ENCODE peak calls at places on chromosomes 11 and 22, in ten cellular contexts. D is tibial artery, U is heart right ventricle, B is transverse colon, S is iPS DF 6.9, Y is tibial nerve, R is thoracic aorta, N is ascending aorta, G is aorta, O is mammary epithelial cell. Q is an unnamed sample. For H3K4me1, the result is how much of the 10 kb centered on the place peaks cover.

GRCh38 chr11:33909552-33909951 is 17.7 kb upstream of the LMO2 start:
- DNase-seq in D (no peak), U (no peak), B (no peak), S (no peak), Y (no peak), R (no peak), N (no peak), G (no peak), O (no peak), Q (no peak)

GRCh38 chr11:103631841-103632240 is 404.6 kb upstream of the DDI1 start:
- DNase-seq in D (no peak), U (no peak), B (no peak), S (no peak), Y (no peak), R (no peak), N (no peak), G (no peak), O (no peak), Q (no peak)

GRCh38 chr11:61384271-61385242 is 7.8 kb upstream of the TMEM216 start:
- DNase-seq in D (no peak), U (no peak), B (no peak), S (no peak), Y (no peak), R (no peak), N (no peak), G (no peak), O (no peak), Q (no peak)

GRCh38 chr22:43971112-43971511 is 15.9 kb downstream of the SAMM50 start:
- DNase-seq in D (no peak), U (no peak), B (no peak), S (no peak), Y (no peak), R (no peak), N (no peak), G (no peak), O (no peak), Q (no peak)

GRCh38 chr22:27501191-27501936 is 300.2 kb downstream of the MN1 start:
- DNase-seq in D (no peak), U (no peak), B (no peak), S (no peak), Y (no peak), R (no peak), N (no peak), G (no peak), O (no peak), Q (no peak)

GRCh38 chr22:20433191-20433590 is 4.4 kb downstream of the SCARF2 start:
- DNase-seq in D (no peak), U (no peak), B (no peak), S (no peak), Y (no peak), R (no peak), N (no peak), G (peak), O (no peak), Q (no peak)

GRCh38 chr11:65404638-65405339 is 17.8 kb upstream of the NEAT1 start:
- DNase-seq in D (no peak), U (peak), B (no peak), S (no peak), Y (no peak), R (no peak), N (no peak), G (no peak), O (no peak), Q (no peak)

GRCh38 chr22:36790648-36791047 is 14.7 kb upstream of the IFT27 start:
- DNase-seq in D (no peak), U (no peak), B (no peak), S (no peak), Y (no peak), R (no peak), N (no peak), G (no peak), O (no peak), Q (no peak)

GRCh38 chr11:1862588-1863351 is 9.9 kb downstream of the LSP1 start:
- DNase-seq in D (no peak), U (no peak), B (no peak), S (no peak), Y (no peak), R (no peak), N (no peak), G (no peak), O (no peak), Q (no peak)

GRCh38 chr22:27238935-27239510 is 562.5 kb downstream of the MN1 start:
- DNase-seq in D (peak), U (peak), B (no peak), S (no peak), Y (no peak), R (peak), N (peak), G (peak), O (peak), Q (peak)

GRCh38 chr11:30583505-30584280 is 2.5 kb downstream of the MPPED2 start:
- DNase-seq in D (peak), U (peak), B (peak), S (no peak), Y (no peak), R (peak), N (peak), G (peak), O (no peak), Q (no peak)

GRCh38 chr11:32005786-32006406 is 85.0 kb upstream of the RCN1 start:
- DNase-seq in D (no peak), U (no peak), B (no peak), S (no peak), Y (no peak), R (no peak), N (no peak), G (no peak), O (peak), Q (no peak)

GRCh38 chr22:39896313-39896996 is 2.9 kb upstream of the ENTHD1 start:
- DNase-seq in D (no peak), U (no peak), B (no peak), S (no peak), Y (no peak), R (no peak), N (no peak), G (no peak), O (no peak), Q (no peak)
- H3K4me1 ChIP-seq in D (under half), U (under half), B (under half), S (under half), Y (under half), R (under half), N (under half), G (under half), O (under half), Q (under half)

GRCh38 chr11:68471360-68472340 is 11.1 kb downstream of the PPP6R3 start:
- DNase-seq in D (no peak), U (no peak), B (no peak), S (no peak), Y (no peak), R (no peak), N (no peak), G (peak), O (peak), Q (no peak)
- H3K4me1 ChIP-seq in D (half or more), U (half or more), B (under half), S (under half), Y (under half), R (half or more), N (under half), G (under half), O (under half), Q (half or more)

GRCh38 chr11:122154227-122154626 is 38.2 kb upstream of the BLID start:
- DNase-seq in D (no peak), U (no peak), B (no peak), S (no peak), Y (no peak), R (no peak), N (no peak), G (no peak), O (no peak), Q (no peak)

GRCh38 chr11:122155001-122155400 is 39.0 kb upstream of the BLID start:
- DNase-seq in D (no peak), U (no peak), B (no peak), S (no peak), Y (no peak), R (no peak), N (no peak), G (no peak), O (no peak), Q (no peak)

GRCh38 chr11:122153746-122154145 is 37.7 kb upstream of the BLID start:
- DNase-seq in D (no peak), U (no peak), B (no peak), S (no peak), Y (no peak), R (no peak), N (no peak), G (no peak), O (no peak), Q (no peak)

GRCh38 chr11:122157540-122158173 is 41.6 kb upstream of the BLID start:
- DNase-seq in D (no peak), U (no peak), B (no peak), S (no peak), Y (no peak), R (no peak), N (no peak), G (no peak), O (no peak), Q (no peak)

GRCh38 chr11:122155765-122156527 is 39.9 kb upstream of the BLID start:
- DNase-seq in D (no peak), U (no peak), B (no peak), S (no peak), Y (no peak), R (no peak), N (no peak), G (no peak), O (no peak), Q (no peak)
- H3K4me1 ChIP-seq in D (under half), U (under half), B (under half), S (under half), Y (under half), R (half or more), N (under half), G (under half), O (under half), Q (under half)

DNA sequence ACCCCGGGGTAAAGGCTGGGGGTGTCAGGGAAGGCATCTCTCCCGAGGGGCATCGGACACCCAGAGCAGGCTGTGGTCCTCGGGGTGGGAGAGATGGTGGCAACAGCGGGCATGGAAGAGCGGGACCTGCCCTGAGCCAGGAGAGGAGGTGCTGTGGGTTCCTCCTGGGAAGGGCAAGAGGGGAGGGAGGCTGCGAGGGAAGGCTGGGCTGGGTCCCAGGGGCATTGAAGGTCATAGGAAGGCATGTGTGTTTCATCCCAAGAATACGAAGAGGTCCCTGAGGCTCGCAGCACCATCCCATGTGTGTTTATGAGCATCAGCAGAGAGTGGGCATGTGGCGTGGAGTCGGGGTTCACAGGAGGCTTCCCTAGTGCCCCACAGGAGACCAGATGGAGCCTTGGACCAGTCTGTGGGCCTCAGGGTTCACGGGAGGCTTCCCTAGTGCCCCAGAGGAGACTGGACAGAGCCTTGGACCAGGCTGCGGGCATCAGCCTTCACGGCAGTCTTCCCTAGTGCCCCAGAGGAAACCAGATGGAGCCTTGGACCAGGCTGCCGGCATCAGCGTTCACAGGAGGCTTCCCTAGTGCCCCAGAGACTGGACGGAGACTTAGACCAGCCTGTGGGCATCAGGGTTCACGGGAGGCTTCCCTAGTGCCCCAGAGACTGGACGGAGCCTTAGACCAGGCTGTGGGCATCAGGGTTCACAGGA is 420.6 kb downstream of the BRD1 start:
- DNase-seq in D (no peak), U (no peak), B (no peak), S (no peak), Y (no peak), R (no peak), N (no peak), G (no peak), O (no peak), Q (no peak)
- H3K4me1 ChIP-seq in D (under half), U (under half), B (under half), S (under half), Y (under half), R (under half), N (under half), G (under half), O (under half), Q (under half)

GRCh38 chr11:114179234-114179941 is 116.8 kb upstream of the NNMT start:
- DNase-seq in D (peak), U (peak), B (peak), S (no peak), Y (peak), R (peak), N (peak), G (peak), O (no peak), Q (peak)
- H3K4me1 ChIP-seq in D (half or more), U (half or more), B (half or more), S (under half), Y (half or more), R (half or more), N (half or more), G (under half), O (under half), Q (half or more)

DNA sequence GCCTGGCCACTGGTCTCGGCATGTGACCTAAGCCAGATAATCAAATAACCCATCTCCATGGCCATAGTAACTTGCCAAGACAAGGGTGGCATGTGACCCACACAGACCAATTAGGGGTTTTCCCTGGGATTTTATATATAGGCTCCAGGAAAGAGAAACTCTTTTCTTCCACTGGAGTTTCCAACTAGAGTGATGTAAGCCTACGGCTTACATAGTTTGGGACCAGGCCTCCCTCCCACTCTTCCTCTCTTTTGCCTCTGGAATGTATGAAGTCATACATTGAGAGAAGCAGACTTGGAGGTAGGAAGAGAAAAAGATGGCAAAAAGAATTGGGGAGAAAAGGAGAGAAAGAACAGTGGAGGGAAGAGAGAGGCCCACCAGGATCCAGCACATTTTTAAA is 84.6 kb upstream of the LDLRAD3 start:
- DNase-seq in D (no peak), U (no peak), B (no peak), S (no peak), Y (no peak), R (no peak), N (no peak), G (no peak), O (peak), Q (no peak)
- H3K4me1 ChIP-seq in D (under half), U (under half), B (under half), S (under half), Y (under half), R (under half), N (under half), G (under half), O (under half), Q (under half)

Q was measured in mucosa of descending colon.